ENCODE peak calls at places on chromosome 3, in four cellular contexts. X, Z, B and E are unnamed samples.

GRCh38 chr3:155386817-155387403 is 93.4 kb upstream of the STRIT1 start:
- DNase-seq in X (no peak), Z (no peak), B (no peak), E (no peak)

GRCh38 chr3:181487236-181487978 is 224.3 kb upstream of the SOX2 start:
- DNase-seq in X (no peak), Z (no peak), B (no peak), E (no peak)

GRCh38 chr3:196792771-196793170 is 53.1 kb downstream of the PAK2 start:
- DNase-seq in X (no peak), Z (no peak), B (no peak), E (no peak)

GRCh38 chr3:64983583-64984359 is 296.0 kb upstream of the ADAMTS9 start:
- DNase-seq in X (no peak), Z (no peak), B (no peak), E (no peak)

GRCh38 chr3:154849408-154849807 is 230.7 kb upstream of the MME start:
- DNase-seq in X (no peak), Z (no peak), B (no peak), E (no peak)

GRCh38 chr3:14516738-14517345 is 23.3 kb downstream of the GRIP2 start:
- DNase-seq in X (no peak), Z (no peak), B (no peak), E (no peak)

GRCh38 chr3:89180334-89180733 is 72.9 kb downstream of the EPHA3 start:
- DNase-seq in X (no peak), Z (no peak), B (no peak), E (no peak)

GRCh38 chr3:104596551-104596950 is 770.2 kb upstream of the ALCAM start:
- DNase-seq in X (peak), Z (no peak), B (no peak), E (no peak)

GRCh38 chr3:8336456-8336855 is 165.2 kb upstream of the LMCD1 start:
- DNase-seq in X (no peak), Z (peak), B (no peak), E (no peak)

GRCh38 chr3:197302696-197303341 is 4.4 kb upstream of the DLG1 start:
- DNase-seq in X (no peak), Z (no peak), B (no peak), E (no peak)

GRCh38 chr3:184160456-184160855 is 5.3 kb downstream of the DVL3 start:
- DNase-seq in X (no peak), Z (peak), B (no peak), E (no peak)
- TF ChIP-seq TAF1 in X (no peak), Z (no peak), B (no peak), E (no peak)

GRCh38 chr3:17045705-17046104 is 160.9 kb downstream of the PLCL2 start:
- DNase-seq in X (no peak), Z (no peak), B (no peak), E (no peak)
- TF ChIP-seq TAF1 in X (no peak), Z (no peak), B (no peak), E (no peak)

DNA sequence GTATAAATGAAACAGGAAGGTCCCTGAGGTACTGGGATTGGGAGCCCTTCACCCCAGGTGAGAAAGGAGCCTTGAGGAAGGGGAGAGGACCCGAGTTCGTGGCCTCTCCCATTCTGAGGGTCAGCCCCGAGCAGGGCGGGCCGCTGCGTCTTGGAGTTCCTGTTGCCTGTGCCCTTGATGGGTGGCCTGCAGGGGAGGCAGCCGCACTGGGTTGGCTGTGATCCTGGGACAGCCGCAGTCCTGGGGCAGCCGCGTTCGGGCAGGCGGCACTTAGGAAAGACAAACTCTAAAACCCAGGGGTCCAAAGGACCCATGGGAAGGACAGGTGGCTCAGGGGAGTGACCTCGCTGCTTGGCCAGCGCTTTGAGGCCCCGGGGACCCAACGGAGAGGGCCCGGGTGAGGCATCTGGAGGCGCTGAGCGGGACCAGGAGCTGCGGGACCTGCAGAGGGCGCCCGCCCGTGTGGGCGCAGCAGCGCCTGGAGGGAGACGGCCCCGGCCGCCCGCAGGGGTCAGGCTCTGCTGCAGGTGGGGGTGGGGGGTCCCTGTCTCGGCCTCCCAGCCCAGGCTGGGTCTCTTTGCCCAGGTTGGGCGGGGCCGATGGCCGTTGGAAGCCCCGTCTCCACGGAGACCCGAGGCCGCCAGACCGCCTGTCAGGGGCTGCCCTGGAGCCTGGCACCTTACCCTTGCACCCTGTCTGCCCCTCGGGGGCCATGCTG is 65.1 kb downstream of the HMCES start:
- DNase-seq in X (no peak), Z (peak), B (no peak), E (no peak)
- TF ChIP-seq TAF1 in X (no peak), Z (no peak), B (no peak), E (no peak)

DNA sequence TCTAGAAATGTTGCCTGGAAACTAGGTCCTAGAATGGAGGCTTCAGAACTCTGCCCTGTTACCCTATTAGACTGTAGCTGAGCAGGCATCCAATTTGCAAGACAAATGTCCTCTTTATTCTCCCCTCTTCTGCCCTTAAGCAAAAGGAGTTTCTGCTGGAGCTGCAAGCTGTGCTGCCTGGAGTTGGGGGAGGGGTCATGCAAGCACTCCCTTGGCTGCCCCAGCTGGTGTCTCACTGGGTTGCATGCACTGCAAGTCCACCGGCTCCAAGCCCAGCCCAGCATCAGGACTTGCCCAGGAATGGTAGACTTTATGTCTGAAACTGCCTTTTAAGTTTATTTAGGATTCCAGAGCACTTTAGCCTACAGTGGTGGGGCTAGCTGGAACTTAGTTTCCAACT is 15.7 kb upstream of the RBP2 start:
- DNase-seq in X (no peak), Z (no peak), B (peak), E (no peak)
- TF ChIP-seq TAF1 in X (no peak), Z (no peak), B (no peak), E (no peak)

GRCh38 chr3:142863010-142863787 is 25.7 kb downstream of the PCOLCE2 start:
- DNase-seq in X (no peak), Z (no peak), B (no peak), E (no peak)

GRCh38 chr3:142858043-142858442 is 30.8 kb downstream of the PCOLCE2 start:
- DNase-seq in X (no peak), Z (no peak), B (no peak), E (no peak)

GRCh38 chr3:142863965-142864924 is 24.6 kb downstream of the PCOLCE2 start:
- DNase-seq in X (no peak), Z (no peak), B (no peak), E (no peak)

GRCh38 chr3:142857056-142857455 is 31.8 kb downstream of the PCOLCE2 start:
- DNase-seq in X (no peak), Z (peak), B (no peak), E (no peak)

DNA sequence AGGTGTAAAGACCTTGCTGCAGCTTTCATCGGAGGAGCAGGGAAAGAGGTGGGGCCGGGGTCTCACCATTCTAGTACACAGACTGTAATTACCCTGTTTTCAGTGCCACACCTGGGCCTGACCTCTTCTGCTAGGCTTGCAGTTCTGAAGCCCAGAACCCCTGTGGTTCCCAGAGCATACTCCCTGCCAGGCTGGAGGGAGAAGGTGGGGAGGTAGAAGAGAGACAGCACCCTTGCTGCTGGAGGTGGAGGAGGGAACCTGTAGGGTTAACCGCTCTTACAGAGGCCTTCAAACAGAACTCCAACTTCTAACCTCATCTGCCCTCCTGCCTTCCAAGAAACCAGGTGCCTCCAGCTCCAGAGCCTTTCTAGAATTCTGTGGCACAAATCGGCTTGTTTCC is 27.0 kb downstream of the PCOLCE2 start:
- DNase-seq in X (no peak), Z (no peak), B (no peak), E (no peak)
- TF ChIP-seq TAF1 in X (no peak), Z (no peak), B (no peak), E (no peak)

GRCh38 chr3:132008841-132009638 is 25.8 kb downstream of the CPNE4 start:
- DNase-seq in X (no peak), Z (no peak), B (no peak), E (no peak)
- TF ChIP-seq TAF1 in X (no peak), Z (no peak), B (no peak), E (no peak)

DNA sequence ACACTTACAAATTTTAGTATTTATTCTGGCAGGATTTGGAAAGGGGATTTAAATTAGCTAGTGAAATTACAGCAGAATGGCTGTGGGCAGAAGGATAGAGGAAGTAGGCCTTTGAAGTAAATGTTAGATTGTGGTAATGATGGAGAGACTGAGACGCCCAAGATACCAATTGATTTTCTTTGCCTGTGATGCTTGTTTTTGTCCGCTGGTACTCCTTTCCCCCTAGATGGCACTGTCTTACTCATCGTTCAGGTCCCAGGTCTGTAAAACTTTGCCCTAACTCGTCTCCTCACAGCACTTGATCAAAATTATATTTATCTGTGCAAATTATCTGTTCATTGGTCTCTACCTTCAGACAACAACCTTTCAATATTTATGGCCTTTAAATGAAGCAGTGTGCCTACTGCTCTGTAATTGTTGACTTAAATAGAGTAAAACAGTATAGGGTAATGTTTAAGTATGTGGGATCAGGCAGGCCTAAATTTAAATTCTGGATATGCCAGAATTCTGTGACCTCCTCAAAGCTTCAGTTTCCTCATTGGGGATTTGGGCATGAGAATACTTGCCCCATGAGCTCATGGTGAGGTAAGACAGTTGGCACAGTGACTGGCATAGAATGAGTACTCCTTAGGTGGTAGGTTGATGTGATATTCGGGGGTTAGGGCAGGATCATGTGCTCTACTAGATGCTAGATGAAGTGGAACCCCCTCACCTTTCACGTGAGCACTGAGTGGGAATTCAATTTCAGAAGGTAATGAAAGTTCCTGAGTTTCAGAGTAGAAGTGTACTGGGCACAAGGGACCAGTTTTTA is 14.7 kb downstream of the ARL8B start:
- DNase-seq in X (no peak), Z (peak), B (no peak), E (peak)
- TF ChIP-seq TAF1 in X (no peak), Z (no peak), B (no peak), E (no peak)

GRCh38 chr3:169911272-169911671 is at the start of gene SAMD7:
- DNase-seq in X (no peak), Z (no peak), B (no peak), E (no peak)
- TF ChIP-seq TAF1 in X (no peak), Z (no peak), B (no peak), E (no peak)